ENCODE peak calls at places on chromosome 6, in eight cellular contexts. C, Y, S, O, X, T, N and G are unnamed samples.

GRCh38 chr6:43873806-43874714 is 104.0 kb downstream of the VEGFA start:
- ATAC-seq in C (no peak), O (no peak), Y (no peak), T (no peak), S (no peak), X (no peak), N (no peak), G (no peak)

GRCh38 chr6:112008482-112008881 is 45.4 kb upstream of the CCN6 start:
- ATAC-seq in O (no peak), Y (no peak), C (no peak), T (no peak), S (no peak), X (no peak), N (no peak), G (no peak)

GRCh38 chr6:11296449-11297375 is 64.2 kb upstream of the NEDD9 start:
- ATAC-seq in Y (no peak), T (no peak), S (no peak), X (no peak), O (no peak), C (no peak), N (no peak), G (no peak)

GRCh38 chr6:19772891-19773290 is 64.3 kb upstream of the ID4 start:
- ATAC-seq in C (no peak), T (no peak), S (no peak), O (no peak), Y (no peak), X (no peak), N (no peak), G (no peak)

GRCh38 chr6:41199427-41200246 is 1.3 kb downstream of the TREML2 start:
- ATAC-seq in X (peak), Y (no peak), S (peak), C (peak), T (peak), N (peak), O (peak), G (peak)

GRCh38 chr6:4972438-4972837 is 31.4 kb downstream of the RPP40 start:
- ATAC-seq in C (no peak), N (no peak), O (no peak), X (no peak), Y (no peak), S (no peak), T (no peak), G (no peak)

GRCh38 chr6:166697113-166697512 is 70.1 kb upstream of the RPS6KA2 start:
- ATAC-seq in S (no peak), X (no peak), O (no peak), N (no peak), Y (no peak), C (peak), T (no peak), G (peak)

GRCh38 chr6:95094751-95095150 is 482.6 kb upstream of the MANEA start:
- ATAC-seq in N (no peak), O (no peak), Y (no peak), T (no peak), X (no peak), S (no peak), C (no peak), G (no peak)